ENCODE peak calls at places on chromosomes 5 and 9, in nine cellular contexts. L is right atrium auricular region; H is endodermal cell; G is transverse colon; U is H9; W is fibroblast of lung; F is HCT116; O is CD8-positive, alpha-beta T cell; B is IMR-90. N is an unnamed sample.

GRCh38 chr9:89482056-89482784 is 15.7 kb downstream of the SEMA4D start:
- DNase-seq in L (no peak), H (no peak), G (peak), U (no peak), W (no peak), F (no peak), O (no peak), B (no peak), N (no peak)

GRCh38 chr9:38318755-38319495 is 73.6 kb upstream of the ALDH1B1 start:
- DNase-seq in L (no peak), H (no peak), G (peak), U (no peak), W (peak), F (no peak), O (no peak), B (peak), N (peak)

GRCh38 chr5:5421149-5421960 is 1.1 kb upstream of the ICE1 start:
- DNase-seq in L (no peak), H (no peak), G (peak), U (no peak), W (no peak), F (no peak), O (no peak), B (peak), N (peak)

GRCh38 chr5:112737088-112737471 is 605 bp upstream of the APC start:
- DNase-seq in L (no peak), H (no peak), G (no peak), U (no peak), W (no peak), F (no peak), O (no peak), B (no peak), N (no peak)

GRCh38 chr5:159713254-159713653 is 203.0 kb upstream of the ADRA1B start:
- DNase-seq in L (no peak), H (no peak), G (no peak), U (no peak), W (no peak), F (no peak), O (no peak), B (no peak), N (no peak)

GRCh38 chr5:178238711-178239592 is 6.3 kb upstream of the PHYKPL start:
- DNase-seq in L (no peak), H (peak), G (no peak), U (no peak), W (no peak), F (no peak), O (no peak), B (no peak), N (no peak)

GRCh38 chr9:109448223-109448622 is 49.9 kb downstream of the PTPN3 start:
- DNase-seq in L (no peak), H (no peak), G (no peak), U (no peak), W (peak), F (no peak), O (no peak), B (peak), N (no peak)

GRCh38 chr5:1453613-1454012 is 8.4 kb upstream of the SLC6A3 start:
- DNase-seq in L (no peak), H (no peak), G (no peak), U (no peak), W (no peak), F (no peak), O (no peak), B (no peak), N (no peak)

GRCh38 chr5:34928267-34928666 is 1.1 kb upstream of the DNAJC21 start:
- DNase-seq in L (no peak), H (no peak), G (no peak), U (no peak), W (no peak), F (no peak), O (no peak), B (no peak), N (no peak)

GRCh38 chr9:90142580-90142979 is 500.0 kb downstream of the DIRAS2 start:
- DNase-seq in L (no peak), H (peak), G (peak), U (no peak), W (peak), F (peak), O (peak), B (peak), N (peak)

GRCh38 chr9:37486616-37487544 is 1.1 kb downstream of the POLR1E start:
- DNase-seq in L (peak), H (no peak), G (peak), U (no peak), W (peak), F (no peak), O (no peak), B (peak), N (peak)

GRCh38 chr9:137031904-137032639 is at the start of gene FUT7:
- DNase-seq in L (no peak), H (no peak), G (no peak), U (no peak), W (no peak), F (no peak), O (peak), B (no peak), N (no peak)

GRCh38 chr9:137049544-137050449 is 3.8 kb upstream of the NPDC1 start:
- DNase-seq in L (no peak), H (peak), G (peak), U (peak), W (peak), F (no peak), O (peak), B (peak), N (no peak)

GRCh38 chr9:84744726-84745125 is 75.2 kb downstream of the NTRK2 start:
- DNase-seq in L (no peak), H (no peak), G (no peak), U (no peak), W (no peak), F (no peak), O (no peak), B (no peak), N (no peak)

GRCh38 chr9:81719972-81720371 is 30.6 kb upstream of the TLE1 start:
- DNase-seq in L (no peak), H (no peak), G (no peak), U (no peak), W (no peak), F (no peak), O (no peak), B (no peak), N (no peak)

GRCh38 chr5:172109749-172110148 is 78.3 kb downstream of the STK10 start:
- DNase-seq in L (no peak), H (no peak), G (no peak), U (no peak), W (no peak), F (no peak), O (no peak), B (no peak), N (no peak)
- H3K27ac ChIP-seq in L (no peak), H (no peak), G (no peak), U (no peak), W (no peak), F (no peak), O (no peak), B (no peak), N (no peak)

GRCh38 chr5:127863161-127863560 is 160.0 kb downstream of the CCDC192 start:
- DNase-seq in L (no peak), H (no peak), G (no peak), U (no peak), W (no peak), F (no peak), O (no peak), B (peak), N (no peak)

GRCh38 chr5:127863610-127864395 is 160.6 kb downstream of the CCDC192 start:
- DNase-seq in L (no peak), H (no peak), G (no peak), U (no peak), W (no peak), F (no peak), O (no peak), B (peak), N (no peak)

GRCh38 chr5:127864511-127864910 is 161.3 kb downstream of the CCDC192 start:
- DNase-seq in L (no peak), H (no peak), G (no peak), U (no peak), W (no peak), F (no peak), O (no peak), B (no peak), N (peak)

GRCh38 chr5:127867006-127867788 is 164.0 kb downstream of the CCDC192 start:
- DNase-seq in L (no peak), H (no peak), G (peak), U (no peak), W (no peak), F (no peak), O (no peak), B (no peak), N (no peak)

DNA sequence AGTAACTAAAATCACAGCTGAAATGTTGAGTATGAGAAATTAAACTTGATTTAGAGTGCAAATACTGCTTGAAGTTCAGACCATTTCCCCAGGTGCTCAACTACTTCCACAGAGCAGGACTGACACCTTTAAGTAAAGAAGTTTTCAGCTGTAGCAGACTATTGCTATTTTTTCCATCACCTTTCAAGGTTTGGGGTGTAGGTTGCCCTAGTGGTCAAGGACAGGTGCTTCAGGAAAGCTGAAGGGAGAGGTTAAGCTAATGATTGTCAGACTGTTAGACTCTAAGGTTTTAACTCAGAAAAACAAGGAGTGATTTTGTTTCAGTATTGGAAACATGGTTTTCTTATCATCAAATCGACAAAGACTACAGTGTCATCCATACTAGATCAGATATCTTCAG is 162.1 kb downstream of the CCDC192 start:
- DNase-seq in L (no peak), H (no peak), G (no peak), U (no peak), W (no peak), F (no peak), O (no peak), B (no peak), N (no peak)
- TF ChIP-seq CTCF in L (peak), H (peak), G (no peak), U (peak), W (no peak), F (no peak), O (no peak), B (no peak), N (no peak)

DNA sequence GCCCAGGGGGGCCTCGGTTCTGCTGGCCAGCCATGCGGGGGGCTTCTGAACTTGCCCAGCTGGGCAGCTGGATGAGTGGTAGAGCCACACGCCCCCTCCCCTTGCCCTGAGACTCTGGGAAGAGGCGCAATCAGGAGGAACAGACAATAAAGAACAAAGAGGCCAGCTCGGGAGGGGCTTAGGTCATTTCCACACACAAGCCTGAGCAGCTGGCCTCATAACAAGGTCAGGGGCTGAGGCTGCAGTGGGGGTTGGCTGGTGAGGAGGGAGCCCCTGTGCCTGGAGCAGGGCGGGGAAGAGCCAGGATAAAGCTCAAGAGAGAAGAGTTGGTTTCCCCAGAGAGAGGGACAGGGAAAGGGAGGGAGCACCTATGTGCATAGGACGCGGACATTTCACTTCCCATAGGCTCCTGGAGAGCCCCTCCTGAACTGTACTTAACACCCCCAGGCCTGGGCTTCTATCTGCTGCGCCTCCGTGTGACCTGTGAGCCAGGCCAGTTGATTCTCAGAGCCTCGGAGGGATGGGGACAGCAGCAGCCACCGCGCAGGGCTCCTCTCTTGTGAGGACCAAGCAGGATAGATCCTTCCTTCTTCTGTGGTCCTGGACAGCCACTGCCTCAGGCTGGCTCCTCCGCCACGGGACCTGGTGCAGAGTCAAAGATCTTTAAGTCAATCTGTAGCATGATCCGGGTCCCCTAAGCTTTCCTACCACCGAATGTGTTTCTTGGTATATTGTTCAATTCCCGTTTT is 75.3 kb upstream of the GGTA1 start:
- DNase-seq in L (no peak), H (peak), G (no peak), U (no peak), W (no peak), F (no peak), O (no peak), B (no peak), N (no peak)
- H3K27ac ChIP-seq in L (no peak), H (peak), G (no peak), U (no peak), W (no peak), F (no peak), O (no peak), B (no peak), N (no peak)

GRCh38 chr5:15097552-15097951 is 226.0 kb upstream of the ANKH start:
- DNase-seq in L (no peak), H (no peak), G (no peak), U (no peak), W (no peak), F (no peak), O (no peak), B (no peak), N (no peak)

DNA sequence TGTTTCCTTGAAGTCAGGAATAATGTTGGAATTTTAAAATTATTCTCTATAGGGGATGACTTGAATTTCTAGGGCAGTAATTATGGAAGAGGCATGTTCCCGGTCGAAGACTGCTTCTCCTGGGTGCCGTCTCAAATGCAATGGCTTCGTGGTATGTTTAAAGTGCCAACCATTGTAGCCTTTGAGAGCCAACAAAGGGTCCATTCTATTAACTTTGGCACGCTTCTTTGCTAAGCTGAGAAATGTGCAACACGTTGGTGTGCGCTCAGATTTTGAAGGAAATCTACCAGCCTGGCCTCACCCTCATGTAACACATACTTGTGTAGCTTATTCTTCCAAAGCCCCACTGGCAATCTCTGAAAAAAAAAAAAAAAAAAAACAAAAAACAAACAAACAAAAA is 221.2 kb upstream of the ANKH start:
- DNase-seq in L (no peak), H (no peak), G (no peak), U (no peak), W (no peak), F (no peak), O (no peak), B (no peak), N (no peak)
- TF ChIP-seq CTCF in L (no peak), H (no peak), G (no peak), U (no peak), W (no peak), F (no peak), O (no peak), B (no peak), N (no peak)

N was measured in foreskin keratinocyte.